ENCODE peak calls at places on chromosomes 16 and 17, in nine cellular contexts. S, E, G, X, A, J, P, U and H are unnamed samples.

GRCh38 chr16:1915732-1916653 is 2.2 kb downstream of the HS3ST6 start:
- DNase-seq in A (no peak), J (no peak), X (no peak), P (no peak), E (no peak), G (no peak), S (no peak), U (no peak), H (no peak)

GRCh38 chr16:69903851-69904250 is 47.3 kb upstream of the CLEC18A start:
- DNase-seq in U (no peak), E (peak), J (no peak), S (no peak), G (no peak), X (no peak), P (no peak), A (no peak), H (no peak)

GRCh38 chr16:87582221-87582965 is 19.9 kb upstream of the JPH3 start:
- DNase-seq in A (no peak), X (no peak), J (peak), G (no peak), P (peak), S (no peak), E (peak), U (peak), H (no peak)

GRCh38 chr17:39668141-39668924 is at the start of gene PNMT:
- DNase-seq in P (peak), S (peak), A (peak), U (peak), E (peak), G (no peak), J (no peak), X (peak), H (no peak)

GRCh38 chr17:83151442-83152220 is 72.2 kb downstream of the METRNL start:
- DNase-seq in U (no peak), J (peak), E (peak), S (no peak), G (no peak), X (no peak), A (no peak), P (peak), H (no peak)

GRCh38 chr16:85992779-85993178 is 93.8 kb downstream of the IRF8 start:
- DNase-seq in A (no peak), J (no peak), S (no peak), U (no peak), X (no peak), P (no peak), G (no peak), E (no peak), H (no peak)

GRCh38 chr16:641326-642188 is at the start of gene MCRIP2:
- DNase-seq in X (peak), P (peak), G (peak), A (peak), S (peak), E (peak), U (peak), J (no peak), H (peak)

GRCh38 chr16:67454104-67454503 is 23.2 kb downstream of the HSD11B2 start:
- DNase-seq in G (no peak), J (no peak), X (no peak), P (no peak), U (no peak), S (no peak), E (no peak), A (no peak), H (no peak)

GRCh38 chr17:45266372-45266926 is 4.6 kb upstream of the SPATA32 start:
- DNase-seq in X (no peak), S (no peak), J (no peak), A (no peak), P (no peak), G (no peak), U (no peak), E (no peak), H (no peak)